ENCODE peak calls at places on chromosomes 7 and 10, in seven cellular contexts. D is neuronal stem cell, M is mesenchymal stem cell, H is H9, T is IMR-90, S is H1, C is trophoblast cell. O is an unnamed sample.
A peak's percentile ranks its signal among the peaks of the same experiment; 100 is the strongest.

GRCh38 chr7:92621026-92621540 is 30.9 kb upstream of the FAM133B start:
- DNase-seq in D (peak; percentile 23), M (peak; percentile 81), H (no peak), T (peak; percentile 94), S (peak; percentile 56), C (peak; percentile 49), O (peak; percentile 57)

GRCh38 chr7:140212100-140212881 is 35.5 kb upstream of the KDM7A start:
- DNase-seq in D (no peak), M (no peak), H (no peak), T (peak; percentile 32), S (no peak), C (no peak), O (no peak)

GRCh38 chr7:138892808-138893207 is 88.4 kb downstream of the KIAA1549 start:
- DNase-seq in D (no peak), M (no peak), H (no peak), T (no peak), S (no peak), C (no peak), O (no peak)

GRCh38 chr10:68125770-68126169 is 16.5 kb downstream of the MYPN start:
- DNase-seq in D (no peak), M (peak; percentile 18), H (no peak), T (no peak), S (no peak), C (peak; percentile 10), O (no peak)

GRCh38 chr7:112481833-112482669 is 1.3 kb downstream of the LSMEM1 start:
- DNase-seq in D (no peak), M (peak; percentile 92), H (peak; percentile 47), T (peak; percentile 86), S (no peak), C (peak; percentile 95), O (peak; percentile 94)

GRCh38 chr10:16518822-16519221 is 2.9 kb downstream of the C1QL3 start:
- DNase-seq in D (no peak), M (no peak), H (no peak), T (no peak), S (no peak), C (no peak), O (no peak)

GRCh38 chr7:133854739-133855138 is 272.4 kb upstream of the LRGUK start:
- DNase-seq in D (no peak), M (peak; percentile 56), H (no peak), T (peak; percentile 76), S (no peak), C (no peak), O (peak; percentile 34)

GRCh38 chr7:157688439-157689268 is 351.9 kb downstream of the DNAJB6 start:
- DNase-seq in D (peak; percentile 48), M (no peak), H (peak; percentile 78), T (no peak), S (peak; percentile 70), C (no peak), O (peak; percentile 83)

GRCh38 chr7:30751257-30751650 is 681 bp upstream of the INMT start:
- DNase-seq in D (no peak), M (no peak), H (no peak), T (no peak), S (no peak), C (no peak), O (no peak)

GRCh38 chr7:24139996-24140395 is 144.0 kb upstream of the NPY start:
- DNase-seq in D (no peak), M (no peak), H (no peak), T (no peak), S (no peak), C (no peak), O (no peak)
- H2AK5ac ChIP-seq in D (no peak overlapping the region), M (no peak overlapping the region), H (no peak overlapping the region), T (no peak overlapping the region), S (no peak overlapping the region), C (no peak overlapping the region), O (no peak overlapping the region)

GRCh38 chr10:58352956-58353610 is 18.3 kb downstream of the UBE2D1 start:
- DNase-seq in D (no peak), M (peak; percentile 62), H (no peak), T (peak; percentile 4), S (no peak), C (no peak), O (no peak)

GRCh38 chr10:58359541-58359940 is 24.7 kb downstream of the UBE2D1 start:
- DNase-seq in D (no peak), M (no peak), H (no peak), T (no peak), S (no peak), C (no peak), O (no peak)

GRCh38 chr10:58358947-58359346 is 24.1 kb downstream of the UBE2D1 start:
- DNase-seq in D (no peak), M (no peak), H (no peak), T (no peak), S (no peak), C (no peak), O (no peak)

GRCh38 chr10:58358314-58358933 is 23.6 kb downstream of the UBE2D1 start:
- DNase-seq in D (no peak), M (no peak), H (no peak), T (no peak), S (no peak), C (no peak), O (no peak)

GRCh38 chr10:58356756-58357155 is 21.9 kb downstream of the UBE2D1 start:
- DNase-seq in D (no peak), M (no peak), H (no peak), T (no peak), S (no peak), C (no peak), O (no peak)
- H4K8ac ChIP-seq in D (no peak overlapping the region), M (no peak overlapping the region), H (no peak overlapping the region), T (no peak overlapping the region), S (no peak overlapping the region), C (no peak overlapping the region), O (no peak overlapping the region)

GRCh38 chr7:16233519-16233918 is 187.8 kb downstream of the CRPPA start:
- DNase-seq in D (no peak), M (no peak), H (no peak), T (no peak), S (no peak), C (no peak), O (no peak)
- H2AK5ac ChIP-seq in D (no peak overlapping the region), M (no peak overlapping the region), H (no peak overlapping the region), T (no peak overlapping the region), S (no peak overlapping the region), C (no peak overlapping the region), O (no peak overlapping the region)

GRCh38 chr7:119711104-119711503 is 561.9 kb upstream of the KCND2 start:
- DNase-seq in D (no peak), M (peak; percentile 10), H (no peak), T (no peak), S (no peak), C (no peak), O (no peak)

DNA sequence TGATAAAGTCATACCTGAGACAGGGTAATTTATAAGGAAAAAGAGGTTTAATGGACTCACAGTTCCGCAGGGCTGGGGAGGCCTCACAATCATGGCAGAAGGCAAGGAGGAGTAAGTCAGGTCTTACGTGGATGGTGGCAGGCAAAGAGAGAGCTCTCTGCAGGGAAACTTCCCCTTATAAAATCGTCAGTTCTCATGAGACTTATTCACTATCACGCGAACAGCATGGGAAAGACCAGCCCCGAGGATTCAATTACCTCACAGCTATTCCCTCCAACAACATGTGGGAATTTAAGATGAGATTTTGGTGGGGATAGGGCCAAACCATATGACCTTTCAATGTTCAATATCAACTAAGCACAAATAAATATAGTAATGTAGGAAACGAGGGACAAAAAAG is 559.4 kb upstream of the KCND2 start:
- DNase-seq in D (no peak), M (no peak), H (no peak), T (no peak), S (no peak), C (no peak), O (no peak)
- H4K8ac ChIP-seq in D (no peak overlapping the region), M (no peak overlapping the region), H (no peak overlapping the region), T (no peak overlapping the region), S (no peak overlapping the region), C (no peak overlapping the region), O (no peak overlapping the region)

GRCh38 chr7:39042706-39043105 is 65.0 kb downstream of the POU6F2 start:
- DNase-seq in D (no peak), M (no peak), H (no peak), T (no peak), S (no peak), C (no peak), O (no peak)

DNA sequence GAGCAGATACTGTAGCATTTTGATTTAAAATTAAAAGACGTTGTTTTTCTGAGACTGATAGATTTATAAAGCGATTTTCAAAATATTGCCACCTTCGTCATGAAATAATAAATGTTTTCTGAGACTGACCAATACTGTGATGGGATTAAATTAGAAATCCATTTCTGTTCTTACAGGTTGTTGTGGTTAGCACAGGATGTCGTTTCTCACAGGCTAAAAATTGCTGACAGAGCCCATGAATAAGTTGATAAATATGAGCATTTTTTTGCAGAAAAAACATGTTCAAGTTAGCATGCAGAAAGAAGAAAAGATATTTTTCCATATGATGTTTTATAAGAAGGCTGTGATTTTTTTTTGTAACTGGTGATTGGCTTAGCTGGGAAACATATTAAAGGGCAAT is 66.8 kb downstream of the POU6F2 start:
- DNase-seq in D (no peak), M (no peak), H (no peak), T (no peak), S (no peak), C (no peak), O (no peak)
- H2AK5ac ChIP-seq in D (no peak overlapping the region), M (no peak overlapping the region), H (no peak overlapping the region), T (no peak overlapping the region), S (no peak overlapping the region), C (no peak overlapping the region), O (no peak overlapping the region)

DNA sequence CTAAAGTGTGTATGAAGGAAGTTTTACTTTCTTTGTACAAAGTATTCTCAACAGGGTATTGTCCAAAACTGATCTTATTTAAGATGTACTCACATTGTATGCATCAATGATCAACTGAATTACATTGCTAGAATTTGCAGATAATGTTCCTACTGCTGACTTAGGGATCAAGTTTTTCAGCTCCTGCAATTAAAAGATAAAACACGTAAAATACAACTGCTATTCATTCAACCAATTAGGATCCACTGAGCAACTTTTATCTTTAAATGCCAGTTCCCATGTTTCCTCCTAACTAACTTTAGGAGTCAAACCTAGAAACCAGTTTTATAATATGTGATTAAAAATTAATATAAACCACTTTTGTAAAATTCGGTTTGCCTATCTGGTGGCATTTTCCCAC is 35.9 kb downstream of the ITGB1 start:
- DNase-seq in D (no peak), M (no peak), H (no peak), T (no peak), S (no peak), C (no peak), O (no peak)
- H4K8ac ChIP-seq in D (no peak overlapping the region), M (no peak overlapping the region), H (no peak overlapping the region), T (no peak overlapping the region), S (no peak overlapping the region), C (no peak overlapping the region), O (no peak overlapping the region)

GRCh38 chr10:124650820-124651401 is 93.3 kb downstream of the FAM53B start:
- DNase-seq in D (no peak), M (no peak), H (no peak), T (no peak), S (no peak), C (no peak), O (no peak)
- H2AK5ac ChIP-seq in D (peak overlapping the region; percentile 57), M (no peak overlapping the region), H (no peak overlapping the region), T (no peak overlapping the region), S (peak overlapping the region; percentile 91), C (no peak overlapping the region), O (no peak overlapping the region)

GRCh38 chr10:32153252-32153651 is 97.0 kb upstream of the KIF5B start:
- DNase-seq in D (no peak), M (no peak), H (no peak), T (no peak), S (no peak), C (no peak), O (no peak)
- H4K8ac ChIP-seq in D (no peak overlapping the region), M (no peak overlapping the region), H (no peak overlapping the region), T (no peak overlapping the region), S (no peak overlapping the region), C (no peak overlapping the region), O (no peak overlapping the region)

O was measured in mesendoderm.